ENCODE peak calls at places on chromosomes 11 and 22, in seven cellular contexts. O is heart right ventricle; N is tibial nerve; E is spleen; F is body of pancreas; K is CD4-positive, CD25-positive, alpha-beta regulatory T cell; G is kidney. W is an unnamed sample.

GRCh38 chr22:46125816-46126770 is 24.2 kb upstream of the PPARA start:
- DNase-seq in O (no peak), G (no peak), N (no peak), K (no peak), F (no peak), E (no peak), W (no peak)

GRCh38 chr11:122186439-122187080 is 70.5 kb upstream of the BLID start:
- DNase-seq in E (no peak), G (no peak), F (no peak), K (no peak), O (no peak), N (no peak), W (peak; percentile 54)

GRCh38 chr11:29629281-29629680 is 387.5 kb downstream of the KCNA4 start:
- DNase-seq in N (no peak), G (no peak), E (no peak), O (no peak), K (no peak), F (no peak), W (no peak)

GRCh38 chr11:77704029-77704428 is 66.4 kb upstream of the CLNS1A start:
- DNase-seq in N (no peak), E (no peak), F (no peak), O (no peak), K (no peak), G (no peak), W (no peak)

GRCh38 chr11:95248666-95249467 is 17.9 kb upstream of the SESN3 start:
- DNase-seq in O (no peak), G (no peak), F (no peak), K (no peak), E (no peak), N (no peak), W (no peak)

GRCh38 chr11:103043826-103044688 is 47.9 kb downstream of the DCUN1D5 start:
- DNase-seq in E (no peak), K (no peak), G (no peak), F (no peak), N (no peak), O (no peak), W (no peak)

GRCh38 chr11:120746836-120747609 is 235.5 kb downstream of the GRIK4 start:
- DNase-seq in N (no peak), K (no peak), E (no peak), F (no peak), O (no peak), G (no peak), W (no peak)

GRCh38 chr11:78659326-78660319 is 85.0 kb upstream of the NARS2 start:
- DNase-seq in O (no peak), N (no peak), E (no peak), F (peak; percentile 59), K (no peak), G (no peak), W (peak; percentile 79)

GRCh38 chr11:57764527-57764926 is 2.9 kb downstream of the CTNND1 start:
- DNase-seq in O (no peak), N (no peak), K (no peak), G (no peak), E (no peak), F (no peak), W (no peak)

GRCh38 chr11:48013269-48013901 is 33.0 kb downstream of the PTPRJ start:
- DNase-seq in O (no peak), N (no peak), G (peak; percentile 88), E (peak; percentile 93), K (peak; percentile 83), F (peak; percentile 50), W (peak; percentile 43)

GRCh38 chr11:6258571-6258998 is 1.1 kb upstream of the CCKBR start:
- DNase-seq in E (no peak), K (no peak), N (no peak), F (no peak), O (no peak), G (no peak), W (no peak)

GRCh38 chr11:2498750-2499149 is 53.9 kb downstream of the KCNQ1 start:
- DNase-seq in N (no peak), K (no peak), G (peak; percentile 55), E (no peak), O (no peak), F (no peak), W (no peak)

GRCh38 chr11:34899633-34900016 is 16.6 kb downstream of the APIP start:
- DNase-seq in G (no peak), N (no peak), O (no peak), F (no peak), E (no peak), K (peak; percentile 36), W (no peak)

GRCh38 chr11:353315-353857 is 15.9 kb upstream of the B4GALNT4 start:
- DNase-seq in O (peak; percentile 88), G (peak; percentile 95), K (no peak), E (peak; percentile 83), N (peak; percentile 80), F (peak; percentile 92), W (peak; percentile 88)

GRCh38 chr11:2208691-2209369 is 37.2 kb upstream of the TH start:
- DNase-seq in F (peak; percentile 75), G (peak; percentile 94), E (peak; percentile 64), O (peak; percentile 2), N (peak; percentile 9), K (no peak), W (no peak)

GRCh38 chr22:30279389-30279788 is 9.9 kb downstream of the CASTOR1 start:
- DNase-seq in F (no peak), N (no peak), K (no peak), E (no peak), G (no peak), O (peak; percentile 24), W (no peak)

GRCh38 chr11:46391578-46392420 is at the start of gene CHRM4:
- DNase-seq in F (no peak), G (no peak), O (no peak), E (peak; percentile 75), N (no peak), K (no peak), W (peak; percentile 55)

GRCh38 chr11:5807580-5807979 is 1.1 kb upstream of the OR52N2 start:
- DNase-seq in F (no peak), N (no peak), K (no peak), O (no peak), G (no peak), E (no peak), W (no peak)

GRCh38 chr11:7299393-7299792 is 47.7 kb downstream of the SYT9 start:
- DNase-seq in K (no peak), F (no peak), O (no peak), N (no peak), G (no peak), E (no peak), W (no peak)

GRCh38 chr11:126362879-126363655 is 7.6 kb downstream of the ST3GAL4 start:
- DNase-seq in N (no peak), F (no peak), E (peak; percentile 58), G (no peak), O (no peak), K (no peak), W (no peak)

GRCh38 chr11:126361400-126361799 is 5.9 kb downstream of the ST3GAL4 start:
- DNase-seq in N (no peak), O (no peak), G (no peak), E (peak; percentile 75), K (no peak), F (no peak), W (no peak)

GRCh38 chr11:126370016-126370415 is 14.5 kb downstream of the ST3GAL4 start:
- DNase-seq in E (no peak), N (peak; percentile 0), K (no peak), O (no peak), G (no peak), F (no peak), W (no peak)

GRCh38 chr11:126363706-126364245 is 8.3 kb downstream of the ST3GAL4 start:
- DNase-seq in O (no peak), E (peak; percentile 68), N (no peak), F (no peak), K (no peak), G (peak; percentile 35), W (no peak)

DNA sequence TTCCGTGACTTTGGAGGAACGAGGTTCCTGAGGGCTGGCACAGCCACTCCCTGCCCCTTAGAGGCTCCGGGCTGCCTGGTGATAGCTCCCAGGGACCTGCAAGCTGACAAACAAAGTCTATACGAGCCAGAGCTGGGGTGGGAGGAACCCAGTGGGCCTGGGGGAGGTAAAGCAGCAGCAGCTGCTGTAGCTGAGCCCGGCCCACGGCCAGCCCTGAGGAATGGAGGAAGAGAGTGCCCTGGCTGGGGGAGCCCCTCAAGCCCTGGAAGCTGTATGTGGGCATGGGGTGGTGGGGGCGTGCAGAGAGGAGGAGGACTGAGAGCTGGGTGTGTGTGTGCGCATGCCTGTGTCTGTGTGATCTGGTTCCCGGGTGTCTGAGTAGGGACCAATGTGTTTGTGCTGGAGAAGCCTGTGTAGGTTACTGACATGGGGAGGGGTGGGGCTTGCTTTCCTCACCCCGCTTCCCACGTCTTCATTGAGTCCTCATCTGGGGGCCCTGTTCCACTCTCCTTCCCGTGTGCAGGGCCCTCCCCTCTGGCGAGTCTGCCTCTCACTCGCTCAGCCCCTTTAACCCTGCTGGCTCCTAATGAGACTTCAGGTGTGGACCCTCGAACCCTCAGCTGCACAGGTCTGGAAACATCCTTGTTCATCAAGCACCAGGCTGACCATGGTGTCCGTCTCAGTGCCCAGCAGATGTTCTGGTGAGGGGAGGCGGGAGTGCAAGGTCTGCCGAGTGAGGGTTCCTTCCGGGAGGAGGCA is 10.8 kb downstream of the ST3GAL4 start:
- DNase-seq in K (no peak), O (peak; percentile 36), N (peak; percentile 6), G (peak; percentile 76), F (no peak), E (peak; percentile 76), W (no peak)
- H3K4me3 ChIP-seq in K (no peak overlapping the region), O (no peak overlapping the region), N (no peak overlapping the region), G (no peak overlapping the region), F (no peak overlapping the region), E (no peak overlapping the region), W (no peak overlapping the region)

DNA sequence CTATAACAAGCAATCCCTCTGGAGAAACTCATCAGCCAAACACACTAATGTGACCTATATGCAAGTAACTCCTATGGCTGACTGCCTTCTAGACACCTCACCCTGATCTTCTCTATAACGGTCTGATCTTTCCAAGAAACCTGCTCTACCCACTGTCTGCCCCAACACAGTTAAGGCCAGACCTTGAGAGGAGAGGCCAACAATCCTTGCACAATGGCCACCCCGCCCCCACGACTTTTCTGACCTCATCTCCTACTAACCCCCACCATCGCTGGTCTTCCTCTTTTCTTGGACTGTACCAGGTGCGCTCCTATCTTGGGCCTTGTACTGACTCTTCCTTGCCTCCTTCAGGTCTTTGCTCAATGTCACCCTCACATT is 12.5 kb downstream of the HIRA start:
- DNase-seq in N (no peak), E (peak; percentile 84), K (peak; percentile 17), O (no peak), G (no peak), F (no peak), W (no peak)
- H3K4me3 ChIP-seq in N (no peak overlapping the region), E (no peak overlapping the region), K (peak overlapping the region; percentile 57), O (no peak overlapping the region), G (no peak overlapping the region), F (no peak overlapping the region), W (no peak overlapping the region)

GRCh38 chr11:113593698-113594308 is 112.3 kb downstream of the TMPRSS5 start:
- DNase-seq in G (no peak), E (no peak), N (no peak), O (no peak), K (peak; percentile 27), F (no peak), W (no peak)
- H3K4me3 ChIP-seq in G (no peak overlapping the region), E (no peak overlapping the region), N (no peak overlapping the region), O (no peak overlapping the region), K (no peak overlapping the region), F (no peak overlapping the region), W (no peak overlapping the region)

DNA sequence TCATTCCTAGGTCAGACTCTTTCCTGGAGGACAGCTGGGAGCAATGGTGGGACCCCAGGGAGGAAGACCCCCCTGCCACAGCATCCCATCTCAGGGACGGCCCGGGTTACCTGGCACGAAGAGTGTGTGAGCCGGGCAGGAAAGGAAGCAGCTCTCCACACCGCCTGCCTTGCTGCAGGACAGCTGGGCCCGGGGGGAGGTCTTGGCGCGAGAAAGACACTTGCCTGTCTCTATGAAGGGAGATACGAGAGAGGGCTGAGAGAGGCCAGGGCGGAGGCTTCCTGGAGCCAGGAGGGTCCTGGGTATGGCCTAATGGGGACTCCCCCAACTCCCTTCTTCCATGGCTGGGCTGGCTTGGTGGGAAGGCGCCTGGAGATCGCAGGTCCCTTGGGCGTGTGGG is 36.1 kb upstream of the TTLL12 start:
- DNase-seq in N (no peak), O (no peak), F (no peak), E (no peak), K (no peak), G (no peak), W (no peak)
- H3K4me3 ChIP-seq in N (no peak overlapping the region), O (no peak overlapping the region), F (no peak overlapping the region), E (no peak overlapping the region), K (no peak overlapping the region), G (no peak overlapping the region), W (no peak overlapping the region)